ENCODE peak calls at places on chromosomes 16 and 17, in seven cellular contexts. D is Panc1; R is CD8-positive, alpha-beta T cell; F is sigmoid colon; Y is tibial artery; M is breast epithelium; W is IMR-90. E is an unnamed sample.

GRCh38 chr16:64717871-64718270 is 404.0 kb downstream of the CDH11 start:
- DNase-seq in D (no peak), Y (no peak), R (no peak), M (no peak), W (no peak), F (no peak), E (no peak)

GRCh38 chr17:81710514-81711308 is 1.4 kb upstream of the SLC25A10 start:
- DNase-seq in F (no peak), W (no peak), R (no peak), Y (no peak), D (no peak), M (no peak), E (no peak)

GRCh38 chr17:29283496-29283895 is 10.5 kb downstream of the NUFIP2 start:
- DNase-seq in W (no peak), F (no peak), M (no peak), R (no peak), Y (no peak), D (no peak), E (no peak)

GRCh38 chr16:67773099-67773498 is 33.3 kb downstream of the RANBP10 start:
- DNase-seq in F (peak; percentile 74), W (no peak), M (no peak), D (no peak), R (no peak), Y (no peak), E (no peak)

GRCh38 chr17:79042421-79043190 is 18.6 kb downstream of the C1QTNF1 start:
- DNase-seq in Y (no peak), M (peak; percentile 87), W (peak; percentile 59), R (peak; percentile 72), F (peak; percentile 83), D (no peak), E (no peak)

GRCh38 chr17:41689497-41690299 is 1.0 kb downstream of the EIF1 start:
- DNase-seq in D (no peak), F (no peak), W (peak; percentile 69), M (no peak), R (peak; percentile 49), Y (no peak), E (no peak)

GRCh38 chr17:41697122-41697962 is 8.7 kb downstream of the EIF1 start:
- DNase-seq in F (peak; percentile 95), W (peak; percentile 64), D (no peak), Y (peak; percentile 87), R (no peak), M (no peak), E (no peak)

GRCh38 chr17:67528751-67529436 is 151.8 kb downstream of the PITPNC1 start:
- DNase-seq in M (peak; percentile 61), Y (peak; percentile 83), W (peak; percentile 93), R (no peak), D (peak; percentile 13), F (peak; percentile 87), E (peak; percentile 18)

GRCh38 chr17:74761931-74762330 is 13.5 kb downstream of the NHERF1 start:
- DNase-seq in R (no peak), W (no peak), D (no peak), F (no peak), Y (no peak), M (no peak), E (no peak)

GRCh38 chr16:79269211-79269863 is 331.2 kb downstream of the MAF start:
- DNase-seq in R (no peak), Y (no peak), D (no peak), M (no peak), F (no peak), W (no peak), E (no peak)

GRCh38 chr17:58333396-58334207 is 5.0 kb upstream of the TSPOAP1 start:
- DNase-seq in Y (no peak), W (no peak), R (peak; percentile 46), D (no peak), F (no peak), M (no peak), E (no peak)

GRCh38 chr17:56142325-56142724 is 10.9 kb upstream of the ANKFN1 start:
- DNase-seq in D (no peak), F (no peak), M (no peak), Y (no peak), W (peak; percentile 95), R (no peak), E (no peak)

GRCh38 chr16:85192233-85192632 is 80.0 kb upstream of the CIBAR2 start:
- DNase-seq in F (no peak), M (no peak), Y (no peak), W (no peak), R (no peak), D (no peak), E (no peak)

GRCh38 chr17:80944326-80944725 is 47.3 kb upstream of the CHMP6 start:
- DNase-seq in W (no peak), R (no peak), M (no peak), Y (peak; percentile 38), D (no peak), F (peak; percentile 60), E (no peak)

GRCh38 chr16:86222541-86222940 is 287.8 kb upstream of the FOXF1 start:
- DNase-seq in M (peak; percentile 31), W (peak; percentile 84), F (peak; percentile 69), R (no peak), D (no peak), Y (no peak), E (no peak)

GRCh38 chr16:79599256-79599836 is 1.2 kb downstream of the MAF start:
- DNase-seq in M (no peak), W (no peak), Y (no peak), F (peak; percentile 66), R (no peak), D (no peak), E (no peak)

GRCh38 chr16:87954361-87954760 is 3.1 kb downstream of the BANP start:
- DNase-seq in R (no peak), W (no peak), D (no peak), F (no peak), M (no peak), Y (no peak), E (no peak)

GRCh38 chr16:87954826-87955225 is 3.6 kb downstream of the BANP start:
- DNase-seq in D (no peak), M (no peak), Y (no peak), R (no peak), F (no peak), W (no peak), E (no peak)

GRCh38 chr16:87956771-87957279 is 5.6 kb downstream of the BANP start:
- DNase-seq in F (no peak), M (no peak), D (no peak), Y (no peak), R (no peak), W (peak; percentile 85), E (no peak)

GRCh38 chr16:87956169-87956770 is 5.0 kb downstream of the BANP start:
- DNase-seq in Y (peak; percentile 68), R (peak; percentile 74), M (no peak), D (no peak), W (peak; percentile 83), F (no peak), E (no peak)

DNA sequence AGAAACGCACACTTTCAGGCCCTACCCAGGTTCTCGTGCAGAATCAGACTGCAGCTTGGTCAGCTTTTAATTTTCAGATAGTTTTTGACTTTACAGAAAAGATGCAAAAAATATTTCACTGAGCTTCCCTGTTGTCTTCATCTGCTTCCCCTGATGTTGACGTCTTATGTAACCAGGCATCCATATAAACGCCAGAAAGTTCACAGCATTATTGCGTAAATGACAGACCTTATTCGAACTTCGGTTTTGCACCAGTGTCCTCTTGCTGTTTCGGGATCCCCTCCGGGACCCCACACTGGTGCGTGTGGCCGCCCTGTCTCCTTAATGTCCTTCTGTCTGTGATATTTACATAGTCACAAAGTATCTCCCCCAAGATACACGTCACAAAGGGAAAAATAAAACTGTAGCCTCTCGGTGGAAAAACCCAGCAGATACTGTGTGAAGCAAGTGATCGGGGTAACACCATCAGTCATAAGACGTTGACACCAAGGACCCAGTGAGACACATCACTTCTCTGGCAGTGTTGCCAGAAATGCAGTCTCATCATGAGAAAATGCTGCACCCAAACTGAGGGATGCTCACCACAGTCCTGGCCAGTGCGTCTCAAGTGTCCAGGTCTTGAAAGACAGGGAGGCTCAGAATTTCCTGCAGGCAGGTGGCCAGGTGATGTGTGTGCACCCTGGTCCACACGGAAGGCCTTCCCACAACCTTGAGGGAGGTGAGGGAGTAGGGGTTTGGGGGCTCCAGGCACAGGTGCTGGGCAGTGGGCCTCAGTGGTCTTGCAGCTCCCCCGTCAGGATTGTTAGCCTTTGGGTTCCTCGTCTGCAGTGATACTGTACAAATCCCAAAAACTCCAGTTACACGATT is 4.3 kb downstream of the BANP start:
- DNase-seq in W (peak; percentile 63), R (no peak), M (no peak), Y (no peak), D (no peak), F (no peak), E (no peak)
- H3K27ac ChIP-seq in W (peak overlapping the region; percentile 26), R (peak overlapping the region; percentile 76), M (peak overlapping the region; percentile 97), Y (peak overlapping the region; percentile 5), D (no peak overlapping the region), F (peak overlapping the region; percentile 99), E (no peak overlapping the region)

GRCh38 chr17:3889613-3890012 is 3.2 kb downstream of the CAMKK1 start:
- DNase-seq in F (no peak), M (no peak), D (no peak), R (no peak), W (no peak), Y (peak; percentile 77), E (no peak)
- H3K27ac ChIP-seq in F (peak overlapping the region; percentile 89), M (peak overlapping the region; percentile 87), D (peak overlapping the region; percentile 77), R (no peak overlapping the region), W (peak overlapping the region; percentile 40), Y (peak overlapping the region; percentile 78), E (no peak overlapping the region)

DNA sequence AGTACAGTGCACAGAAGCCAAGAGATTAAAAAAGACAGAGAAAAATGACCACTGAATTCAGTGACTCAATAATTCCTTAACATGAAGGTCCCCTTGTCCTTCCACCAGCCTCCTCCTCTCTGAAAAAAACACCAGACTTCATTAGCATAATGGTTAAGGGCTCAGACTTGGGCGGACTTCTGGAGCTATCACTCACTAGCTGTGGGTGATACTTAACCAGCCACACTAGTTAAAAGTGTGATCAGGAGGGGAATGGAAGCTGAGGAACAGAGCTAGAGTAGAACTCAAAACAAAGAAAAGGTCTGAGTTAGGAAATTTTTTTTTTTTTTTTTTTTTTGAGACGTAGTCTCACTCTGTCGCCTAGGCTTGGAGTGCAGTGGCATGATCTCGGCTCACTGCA is 23.2 kb downstream of the ZNF652 start:
- DNase-seq in M (no peak), W (no peak), F (no peak), Y (no peak), D (no peak), R (no peak), E (no peak)
- H3K27ac ChIP-seq in M (no peak overlapping the region), W (no peak overlapping the region), F (peak overlapping the region; percentile 19), Y (no peak overlapping the region), D (no peak overlapping the region), R (no peak overlapping the region), E (no peak overlapping the region)

GRCh38 chr17:65025288-65025687 is 31.3 kb downstream of the GNA13 start:
- DNase-seq in R (no peak), D (no peak), W (no peak), M (no peak), Y (no peak), F (no peak), E (no peak)

GRCh38 chr17:65022137-65022536 is 34.4 kb downstream of the GNA13 start:
- DNase-seq in W (no peak), D (no peak), R (no peak), F (no peak), Y (no peak), M (no peak), E (no peak)

GRCh38 chr17:65023791-65024190 is 32.7 kb downstream of the GNA13 start:
- DNase-seq in Y (no peak), R (no peak), W (no peak), F (no peak), D (no peak), M (no peak), E (no peak)

GRCh38 chr17:65020284-65020683 is 36.3 kb downstream of the GNA13 start:
- DNase-seq in R (no peak), W (peak; percentile 91), D (no peak), F (no peak), Y (no peak), M (no peak), E (no peak)

GRCh38 chr17:65022751-65023421 is 33.7 kb downstream of the GNA13 start:
- DNase-seq in D (peak; percentile 36), W (peak; percentile 70), M (no peak), F (no peak), Y (no peak), R (no peak), E (peak; percentile 98)
- H3K27ac ChIP-seq in D (peak overlapping the region; percentile 69), W (no peak overlapping the region), M (peak overlapping the region; percentile 72), F (peak overlapping the region; percentile 63), Y (peak overlapping the region; percentile 59), R (no peak overlapping the region), E (peak overlapping the region; percentile 58)